ENCODE peak calls at places on chromosomes 7 and 10, in nine cellular contexts. One of them, this sample, is unnamed.

GRCh38 chr10:78187371-78187770 is 153.7 kb downstream of the RPS24 start:
- DNase-seq in cardiac muscle cell: no peak
- DNase-seq in tibial nerve: no peak
- DNase-seq in gastrocnemius medialis: no peak
- DNase-seq in astrocyte of the cerebellum: no peak
- DNase-seq in heart left ventricle: no peak
- DNase-seq in neural progenitor cell: no peak
- DNase-seq in A549: no peak
- DNase-seq in GM12865: no peak
- DNase-seq in this sample: no peak

GRCh38 chr7:47783456-47784240 is 164.6 kb downstream of the PKD1L1 start:
- DNase-seq in A549: peak
- DNase-seq in GM12865: no peak
- DNase-seq in gastrocnemius medialis: no peak
- DNase-seq in cardiac muscle cell: no peak
- DNase-seq in neural progenitor cell: no peak
- DNase-seq in astrocyte of the cerebellum: peak
- DNase-seq in tibial nerve: peak
- DNase-seq in heart left ventricle: peak
- DNase-seq in this sample: peak

GRCh38 chr10:78313636-78314035 is 280.0 kb downstream of the RPS24 start:
- DNase-seq in heart left ventricle: peak
- DNase-seq in tibial nerve: no peak
- DNase-seq in cardiac muscle cell: no peak
- DNase-seq in gastrocnemius medialis: no peak
- DNase-seq in neural progenitor cell: no peak
- DNase-seq in A549: no peak
- DNase-seq in GM12865: no peak
- DNase-seq in astrocyte of the cerebellum: no peak
- DNase-seq in this sample: no peak

GRCh38 chr10:95247200-95247880 is 43.5 kb downstream of the PDLIM1 start:
- DNase-seq in A549: no peak
- DNase-seq in astrocyte of the cerebellum: no peak
- DNase-seq in cardiac muscle cell: no peak
- DNase-seq in tibial nerve: no peak
- DNase-seq in GM12865: no peak
- DNase-seq in heart left ventricle: no peak
- DNase-seq in neural progenitor cell: no peak
- DNase-seq in gastrocnemius medialis: no peak
- DNase-seq in this sample: peak

GRCh38 chr7:157428554-157428945 is 91.7 kb downstream of the DNAJB6 start:
- DNase-seq in cardiac muscle cell: no peak
- DNase-seq in tibial nerve: no peak
- DNase-seq in GM12865: no peak
- DNase-seq in neural progenitor cell: no peak
- DNase-seq in gastrocnemius medialis: no peak
- DNase-seq in A549: no peak
- DNase-seq in heart left ventricle: no peak
- DNase-seq in astrocyte of the cerebellum: no peak
- DNase-seq in this sample: no peak

GRCh38 chr7:27122075-27122910 is 8.3 kb downstream of the HOXA4 start:
- DNase-seq in A549: peak
- DNase-seq in cardiac muscle cell: no peak
- DNase-seq in neural progenitor cell: no peak
- DNase-seq in astrocyte of the cerebellum: no peak
- DNase-seq in heart left ventricle: no peak
- DNase-seq in GM12865: no peak
- DNase-seq in gastrocnemius medialis: no peak
- DNase-seq in tibial nerve: no peak
- DNase-seq in this sample: no peak

GRCh38 chr7:102287082-102287464 is 405 bp downstream of the SH2B2 start:
- DNase-seq in tibial nerve: no peak
- DNase-seq in A549: no peak
- DNase-seq in gastrocnemius medialis: no peak
- DNase-seq in neural progenitor cell: no peak
- DNase-seq in heart left ventricle: no peak
- DNase-seq in cardiac muscle cell: peak
- DNase-seq in GM12865: no peak
- DNase-seq in astrocyte of the cerebellum: no peak
- DNase-seq in this sample: no peak

GRCh38 chr7:133310232-133310852 is 57.5 kb downstream of the EXOC4 start:
- DNase-seq in gastrocnemius medialis: no peak
- DNase-seq in A549: no peak
- DNase-seq in neural progenitor cell: no peak
- DNase-seq in GM12865: no peak
- DNase-seq in tibial nerve: no peak
- DNase-seq in cardiac muscle cell: peak
- DNase-seq in heart left ventricle: peak
- DNase-seq in astrocyte of the cerebellum: no peak
- DNase-seq in this sample: no peak

GRCh38 chr7:133676805-133677370 is 424.0 kb downstream of the EXOC4 start:
- DNase-seq in gastrocnemius medialis: no peak
- DNase-seq in neural progenitor cell: no peak
- DNase-seq in tibial nerve: no peak
- DNase-seq in GM12865: no peak
- DNase-seq in astrocyte of the cerebellum: no peak
- DNase-seq in cardiac muscle cell: no peak
- DNase-seq in A549: no peak
- DNase-seq in heart left ventricle: no peak
- DNase-seq in this sample: no peak

GRCh38 chr10:77591238-77591880 is 46.2 kb downstream of the KCNMA1 start:
- DNase-seq in neural progenitor cell: no peak
- DNase-seq in astrocyte of the cerebellum: no peak
- DNase-seq in tibial nerve: no peak
- DNase-seq in cardiac muscle cell: no peak
- DNase-seq in gastrocnemius medialis: no peak
- DNase-seq in A549: no peak
- DNase-seq in GM12865: no peak
- DNase-seq in heart left ventricle: no peak
- DNase-seq in this sample: no peak

GRCh38 chr10:34908472-34908871 is 93.4 kb upstream of the PARD3 start:
- DNase-seq in cardiac muscle cell: no peak
- DNase-seq in heart left ventricle: no peak
- DNase-seq in A549: no peak
- DNase-seq in neural progenitor cell: no peak
- DNase-seq in GM12865: no peak
- DNase-seq in tibial nerve: no peak
- DNase-seq in gastrocnemius medialis: no peak
- DNase-seq in astrocyte of the cerebellum: peak
- DNase-seq in this sample: peak

GRCh38 chr10:88270871-88271713 is 312.0 kb downstream of the RNLS start:
- DNase-seq in GM12865: peak
- DNase-seq in gastrocnemius medialis: no peak
- DNase-seq in A549: no peak
- DNase-seq in heart left ventricle: no peak
- DNase-seq in neural progenitor cell: no peak
- DNase-seq in cardiac muscle cell: no peak
- DNase-seq in tibial nerve: no peak
- DNase-seq in astrocyte of the cerebellum: peak
- DNase-seq in this sample: no peak

GRCh38 chr10:21531164-21531563 is 2.9 kb upstream of the MLLT10 start:
- DNase-seq in neural progenitor cell: no peak
- DNase-seq in astrocyte of the cerebellum: no peak
- DNase-seq in heart left ventricle: no peak
- DNase-seq in GM12865: no peak
- DNase-seq in gastrocnemius medialis: no peak
- DNase-seq in A549: no peak
- DNase-seq in cardiac muscle cell: no peak
- DNase-seq in tibial nerve: no peak
- DNase-seq in this sample: no peak

GRCh38 chr10:124738441-124738840 is 5.7 kb downstream of the FAM53B start:
- DNase-seq in heart left ventricle: no peak
- DNase-seq in tibial nerve: peak
- DNase-seq in cardiac muscle cell: no peak
- DNase-seq in GM12865: no peak
- DNase-seq in neural progenitor cell: no peak
- DNase-seq in astrocyte of the cerebellum: no peak
- DNase-seq in A549: no peak
- DNase-seq in gastrocnemius medialis: no peak
- DNase-seq in this sample: no peak

GRCh38 chr10:11245510-11245909 is 227.8 kb downstream of the CELF2 start:
- DNase-seq in astrocyte of the cerebellum: no peak
- DNase-seq in cardiac muscle cell: no peak
- DNase-seq in tibial nerve: no peak
- DNase-seq in gastrocnemius medialis: no peak
- DNase-seq in A549: no peak
- DNase-seq in neural progenitor cell: no peak
- DNase-seq in heart left ventricle: no peak
- DNase-seq in GM12865: peak
- DNase-seq in this sample: no peak

GRCh38 chr7:42886129-42886528 is 25.7 kb downstream of the C7orf25 start:
- DNase-seq in tibial nerve: no peak
- DNase-seq in neural progenitor cell: no peak
- DNase-seq in cardiac muscle cell: no peak
- DNase-seq in astrocyte of the cerebellum: no peak
- DNase-seq in GM12865: no peak
- DNase-seq in gastrocnemius medialis: no peak
- DNase-seq in A549: no peak
- DNase-seq in heart left ventricle: no peak
- DNase-seq in this sample: no peak
- TF ChIP-seq CTCF in tibial nerve: no peak
- TF ChIP-seq CTCF in neural progenitor cell: peak
- TF ChIP-seq CTCF in cardiac muscle cell: peak
- TF ChIP-seq CTCF in astrocyte of the cerebellum: peak
- TF ChIP-seq CTCF in GM12865: peak
- TF ChIP-seq CTCF in gastrocnemius medialis: no peak
- TF ChIP-seq CTCF in A549: peak
- TF ChIP-seq CTCF in heart left ventricle: no peak
- TF ChIP-seq CTCF in this sample: no peak

GRCh38 chr7:158976468-158976848 is 120.1 kb downstream of the DYNC2I1 start:
- DNase-seq in neural progenitor cell: peak
- DNase-seq in heart left ventricle: no peak
- DNase-seq in gastrocnemius medialis: no peak
- DNase-seq in A549: no peak
- DNase-seq in astrocyte of the cerebellum: no peak
- DNase-seq in GM12865: peak
- DNase-seq in tibial nerve: no peak
- DNase-seq in cardiac muscle cell: peak
- DNase-seq in this sample: no peak
- H3K4me3 ChIP-seq in neural progenitor cell: peak
- H3K4me3 ChIP-seq in heart left ventricle: peak
- H3K4me3 ChIP-seq in gastrocnemius medialis: peak
- H3K4me3 ChIP-seq in A549: no peak
- H3K4me3 ChIP-seq in astrocyte of the cerebellum: no peak
- H3K4me3 ChIP-seq in GM12865: peak
- H3K4me3 ChIP-seq in tibial nerve: no peak
- H3K4me3 ChIP-seq in cardiac muscle cell: peak
- H3K4me3 ChIP-seq in this sample: peak

DNA sequence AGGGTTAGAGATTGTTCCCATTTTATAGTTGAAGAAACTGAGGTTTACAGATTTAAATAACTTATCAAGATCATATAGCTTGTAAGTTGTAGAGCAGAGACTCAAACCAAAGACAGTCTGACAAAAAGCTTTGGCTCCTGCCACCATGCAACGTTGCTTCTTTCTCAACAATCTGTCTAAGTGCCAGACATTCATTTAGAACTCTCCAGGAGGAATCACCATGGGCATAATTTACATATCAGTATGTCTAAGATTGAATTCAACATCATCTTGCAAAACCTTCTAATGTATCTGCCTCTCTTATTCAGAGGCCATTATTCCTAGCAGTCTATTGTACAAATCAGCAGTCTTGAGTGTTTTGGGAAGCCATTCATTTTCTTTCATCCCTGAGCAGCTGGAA is 163.5 kb upstream of the PLXDC2 start:
- DNase-seq in neural progenitor cell: no peak
- DNase-seq in GM12865: no peak
- DNase-seq in astrocyte of the cerebellum: no peak
- DNase-seq in gastrocnemius medialis: no peak
- DNase-seq in tibial nerve: no peak
- DNase-seq in heart left ventricle: no peak
- DNase-seq in A549: no peak
- DNase-seq in cardiac muscle cell: no peak
- DNase-seq in this sample: no peak
- TF ChIP-seq CTCF in neural progenitor cell: no peak
- TF ChIP-seq CTCF in GM12865: no peak
- TF ChIP-seq CTCF in astrocyte of the cerebellum: no peak
- TF ChIP-seq CTCF in gastrocnemius medialis: no peak
- TF ChIP-seq CTCF in tibial nerve: no peak
- TF ChIP-seq CTCF in heart left ventricle: no peak
- TF ChIP-seq CTCF in A549: no peak
- TF ChIP-seq CTCF in cardiac muscle cell: no peak
- TF ChIP-seq CTCF in this sample: no peak

GRCh38 chr7:95687759-95688343 is 84.5 kb upstream of the DYNC1I1 start:
- DNase-seq in astrocyte of the cerebellum: peak
- DNase-seq in gastrocnemius medialis: no peak
- DNase-seq in tibial nerve: no peak
- DNase-seq in GM12865: peak
- DNase-seq in A549: peak
- DNase-seq in heart left ventricle: no peak
- DNase-seq in neural progenitor cell: peak
- DNase-seq in cardiac muscle cell: peak
- DNase-seq in this sample: no peak

GRCh38 chr7:95691464-95691863 is 80.9 kb upstream of the DYNC1I1 start:
- DNase-seq in tibial nerve: no peak
- DNase-seq in astrocyte of the cerebellum: no peak
- DNase-seq in gastrocnemius medialis: no peak
- DNase-seq in neural progenitor cell: no peak
- DNase-seq in GM12865: no peak
- DNase-seq in cardiac muscle cell: no peak
- DNase-seq in A549: no peak
- DNase-seq in heart left ventricle: no peak
- DNase-seq in this sample: no peak

GRCh38 chr7:95693551-95694333 is 78.6 kb upstream of the DYNC1I1 start:
- DNase-seq in astrocyte of the cerebellum: no peak
- DNase-seq in heart left ventricle: no peak
- DNase-seq in GM12865: no peak
- DNase-seq in gastrocnemius medialis: no peak
- DNase-seq in tibial nerve: no peak
- DNase-seq in neural progenitor cell: no peak
- DNase-seq in A549: no peak
- DNase-seq in cardiac muscle cell: no peak
- DNase-seq in this sample: no peak

GRCh38 chr7:95688931-95689453 is 83.4 kb upstream of the DYNC1I1 start:
- DNase-seq in gastrocnemius medialis: peak
- DNase-seq in neural progenitor cell: no peak
- DNase-seq in astrocyte of the cerebellum: peak
- DNase-seq in tibial nerve: no peak
- DNase-seq in heart left ventricle: no peak
- DNase-seq in cardiac muscle cell: no peak
- DNase-seq in GM12865: no peak
- DNase-seq in A549: no peak
- DNase-seq in this sample: no peak

DNA sequence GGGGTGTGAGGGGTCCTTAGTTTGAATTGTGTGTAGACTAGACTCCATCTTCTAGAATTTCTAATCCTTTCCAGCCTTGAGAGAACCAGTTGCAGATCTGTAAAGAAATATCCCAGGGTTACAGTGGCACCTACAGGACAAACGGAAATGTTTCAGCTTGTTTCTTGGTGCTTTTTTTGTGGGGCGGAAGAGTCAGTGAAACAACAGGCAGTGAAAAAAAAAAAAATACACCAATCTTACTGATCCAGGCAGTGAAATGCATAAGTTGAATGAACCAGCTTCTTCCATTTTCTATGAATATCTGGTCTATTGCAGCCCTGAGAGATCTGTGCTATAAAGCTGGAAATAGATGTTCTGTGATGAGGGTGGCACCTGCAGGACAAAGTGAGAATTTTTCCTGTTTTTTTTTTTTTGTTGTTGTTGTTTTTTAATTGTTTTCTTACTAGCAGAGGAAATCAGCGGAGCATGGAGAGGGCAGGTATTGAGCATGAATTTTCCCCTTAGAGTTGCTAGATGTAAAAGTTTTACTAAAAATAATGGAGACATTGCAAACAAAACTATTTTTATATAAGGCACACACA is 81.9 kb upstream of the DYNC1I1 start:
- DNase-seq in GM12865: peak
- DNase-seq in cardiac muscle cell: peak
- DNase-seq in astrocyte of the cerebellum: peak
- DNase-seq in tibial nerve: no peak
- DNase-seq in A549: peak
- DNase-seq in gastrocnemius medialis: no peak
- DNase-seq in heart left ventricle: peak
- DNase-seq in neural progenitor cell: peak
- DNase-seq in this sample: no peak
- H3K4me3 ChIP-seq in GM12865: no peak
- H3K4me3 ChIP-seq in cardiac muscle cell: peak
- H3K4me3 ChIP-seq in astrocyte of the cerebellum: no peak
- H3K4me3 ChIP-seq in tibial nerve: no peak
- H3K4me3 ChIP-seq in A549: peak
- H3K4me3 ChIP-seq in gastrocnemius medialis: peak
- H3K4me3 ChIP-seq in heart left ventricle: no peak
- H3K4me3 ChIP-seq in neural progenitor cell: peak
- H3K4me3 ChIP-seq in this sample: no peak

This sample was measured in AG04449.